ENCODE peak calls at places on chromosome 1, in seven cellular contexts. F is H1, L is GM12892, J is transverse colon, E is sigmoid colon, S is A549, P is ovary. W is an unnamed sample.

GRCh38 chr1:7485086-7485780 is 285.9 kb upstream of the VAMP3 start:
- DNase-seq in F (no peak), L (no peak), J (no peak), E (no peak), S (no peak), P (no peak), W (no peak)

GRCh38 chr1:74245168-74245753 is 10.1 kb downstream of the TNNI3K start:
- DNase-seq in F (peak; percentile 79), L (no peak), J (no peak), E (no peak), S (no peak), P (no peak), W (no peak)

GRCh38 chr1:208242829-208243521 is 1.2 kb downstream of the PLXNA2 start:
- DNase-seq in F (no peak), L (no peak), J (peak; percentile 45), E (peak; percentile 65), S (no peak), P (no peak), W (no peak)

GRCh38 chr1:214078950-214079349 is 91.2 kb downstream of the PROX1 start:
- DNase-seq in F (no peak), L (no peak), J (no peak), E (no peak), S (no peak), P (no peak), W (no peak)

GRCh38 chr1:209162651-209163050 is 420.9 kb upstream of the CAMK1G start:
- DNase-seq in F (no peak), L (no peak), J (no peak), E (no peak), S (no peak), P (no peak), W (no peak)

GRCh38 chr1:31531177-31532000 is 44.9 kb upstream of the TINAGL1 start:
- DNase-seq in F (no peak), L (no peak), J (no peak), E (no peak), S (no peak), P (no peak), W (no peak)

GRCh38 chr1:186849824-186850223 is 21.1 kb downstream of the PLA2G4A start:
- DNase-seq in F (no peak), L (no peak), J (no peak), E (no peak), S (no peak), P (no peak), W (no peak)

GRCh38 chr1:229950908-229951307 is 116.1 kb upstream of the GALNT2 start:
- DNase-seq in F (no peak), L (no peak), J (no peak), E (no peak), S (no peak), P (no peak), W (no peak)

GRCh38 chr1:100736766-100737165 is 17.2 kb downstream of the VCAM1 start:
- DNase-seq in F (no peak), L (no peak), J (no peak), E (no peak), S (no peak), P (no peak), W (no peak)

GRCh38 chr1:205432116-205432515 is 10.3 kb upstream of the LEMD1 start:
- DNase-seq in F (no peak), L (no peak), J (no peak), E (no peak), S (no peak), P (no peak), W (no peak)
- TF ChIP-seq POLR2A in F (no peak), L (no peak), J (no peak), E (no peak), S (no peak), P (no peak), W (no peak)

GRCh38 chr1:248904437-248905216 is 1.4 kb upstream of the PGBD2 start:
- DNase-seq in F (no peak), L (no peak), J (no peak), E (no peak), S (no peak), P (no peak), W (no peak)

GRCh38 chr1:248905662-248905948 is 430 bp upstream of the PGBD2 start:
- DNase-seq in F (no peak), L (no peak), J (no peak), E (no peak), S (no peak), P (no peak), W (no peak)

GRCh38 chr1:248901578-248901977 is 4.5 kb upstream of the PGBD2 start:
- DNase-seq in F (no peak), L (no peak), J (no peak), E (no peak), S (no peak), P (no peak), W (no peak)

GRCh38 chr1:248906741-248907661 is 966 bp downstream of the PGBD2 start:
- DNase-seq in F (no peak), L (no peak), J (no peak), E (no peak), S (no peak), P (no peak), W (no peak)

DNA sequence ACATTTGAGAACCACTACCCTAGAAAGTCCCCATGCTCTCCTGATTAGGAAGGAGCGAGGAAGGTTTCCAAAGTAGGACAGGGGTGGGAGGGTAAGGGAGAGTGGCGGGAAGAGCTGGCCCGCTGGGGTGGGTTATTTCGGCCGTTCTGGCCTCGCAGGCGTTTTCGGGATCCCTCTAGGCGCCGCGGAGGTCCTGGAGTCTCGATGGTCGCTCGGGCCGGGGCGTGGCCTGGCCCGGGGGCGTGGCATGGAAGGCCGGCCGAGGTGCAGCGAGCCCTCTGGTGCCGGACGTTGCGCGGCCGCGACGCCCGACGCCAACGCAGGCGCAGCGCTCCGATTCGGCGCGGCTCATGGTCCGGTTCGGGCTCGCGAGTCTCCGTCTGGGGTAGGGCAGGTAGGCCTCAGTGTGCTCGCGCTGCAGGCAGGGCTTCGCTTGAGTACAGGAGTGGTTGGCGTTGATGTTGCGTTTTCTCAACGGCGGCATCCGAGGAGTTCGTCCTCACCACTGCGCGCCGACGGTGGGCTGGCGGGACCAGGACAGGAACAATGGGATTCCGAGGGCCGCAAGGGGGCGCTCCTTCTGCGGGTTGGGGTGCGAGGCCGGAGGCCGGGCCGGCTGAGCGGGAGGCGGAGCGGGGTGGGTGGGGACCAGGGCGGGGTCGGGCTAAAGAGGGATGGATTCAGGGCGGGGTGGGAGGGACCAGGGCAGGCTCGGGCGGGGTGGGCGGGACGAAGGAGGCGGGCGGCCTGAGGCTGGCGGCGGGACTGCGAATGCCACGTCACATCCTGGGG is at the start of gene PGBD2:
- DNase-seq in F (peak; percentile 81), L (peak; percentile 81), J (peak; percentile 96), E (peak; percentile 95), S (peak; percentile 79), P (peak; percentile 97), W (peak; percentile 85)
- TF ChIP-seq POLR2A in F (peak; percentile 94), L (peak; percentile 94), J (peak; percentile 91), E (no peak), S (peak; percentile 98), P (peak; percentile 93), W (peak; percentile 89)

DNA sequence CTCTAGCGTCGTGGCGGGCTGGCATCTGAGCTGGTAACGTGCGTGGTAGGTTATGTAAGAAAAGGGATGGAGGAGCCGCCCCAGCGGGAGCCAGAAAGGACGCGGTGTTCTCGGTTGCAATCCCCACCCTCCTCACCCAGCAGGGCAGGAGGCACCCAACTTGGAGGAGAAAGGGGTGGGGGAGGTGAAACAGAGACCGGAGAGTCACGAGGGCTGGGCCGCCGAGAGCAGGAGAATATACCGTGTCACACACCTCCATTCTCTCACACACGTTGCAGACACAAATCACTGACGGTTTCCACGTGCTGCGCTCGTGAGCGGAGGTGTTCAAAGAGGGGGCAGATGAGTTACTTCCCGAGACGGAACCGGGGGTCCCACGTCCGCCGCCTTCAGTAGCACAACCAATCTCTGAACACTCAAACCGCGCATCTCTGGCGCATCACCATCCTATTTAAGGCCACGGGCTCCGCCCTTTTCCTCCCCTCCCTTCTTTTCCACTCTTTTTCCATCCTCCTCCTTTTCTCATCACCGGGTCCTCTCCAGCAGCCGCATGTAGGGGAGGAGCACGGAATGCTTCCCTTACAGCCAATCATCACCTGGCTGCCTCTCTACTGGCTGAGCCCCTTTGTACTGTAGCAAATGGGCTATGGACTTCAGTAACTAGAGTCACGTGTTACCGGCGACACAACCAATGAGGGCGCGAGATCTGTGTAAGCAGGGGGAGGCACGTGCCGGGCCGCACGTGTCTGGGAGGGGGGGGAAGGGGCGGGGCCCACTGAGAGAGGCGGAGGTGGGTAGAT is at the start of gene CIART:
- DNase-seq in F (peak; percentile 96), L (peak; percentile 39), J (peak; percentile 82), E (peak; percentile 99), S (peak; percentile 93), P (peak; percentile 92), W (peak; percentile 43)
- TF ChIP-seq POLR2A in F (peak; percentile 85), L (no peak), J (peak; percentile 68), E (peak; percentile 7), S (peak; percentile 33), P (peak; percentile 51), W (no peak)

GRCh38 chr1:179025125-179025974 is at the start of gene FAM20B:
- DNase-seq in F (peak; percentile 82), L (peak; percentile 92), J (peak; percentile 96), E (peak; percentile 97), S (peak; percentile 94), P (peak; percentile 95), W (peak; percentile 93)
- TF ChIP-seq POLR2A in F (no peak), L (no peak), J (peak; percentile 20), E (no peak), S (no peak), P (no peak), W (no peak)

GRCh38 chr1:228197555-228198147 is 10.2 kb upstream of the OBSCN start:
- DNase-seq in F (no peak), L (no peak), J (no peak), E (peak; percentile 19), S (no peak), P (no peak), W (no peak)
- TF ChIP-seq POLR2A in F (no peak), L (no peak), J (no peak), E (no peak), S (no peak), P (no peak), W (no peak)

GRCh38 chr1:40305451-40305850 is 11.6 kb downstream of the COL9A2 start:
- DNase-seq in F (no peak), L (no peak), J (no peak), E (no peak), S (no peak), P (no peak), W (no peak)

GRCh38 chr1:40308036-40308727 is 8.9 kb downstream of the COL9A2 start:
- DNase-seq in F (no peak), L (no peak), J (no peak), E (no peak), S (no peak), P (peak; percentile 38), W (no peak)

GRCh38 chr1:40307186-40307585 is 9.9 kb downstream of the COL9A2 start:
- DNase-seq in F (no peak), L (no peak), J (no peak), E (no peak), S (no peak), P (no peak), W (no peak)

GRCh38 chr1:40305871-40306270 is 11.2 kb downstream of the COL9A2 start:
- DNase-seq in F (no peak), L (no peak), J (no peak), E (no peak), S (no peak), P (no peak), W (no peak)

DNA sequence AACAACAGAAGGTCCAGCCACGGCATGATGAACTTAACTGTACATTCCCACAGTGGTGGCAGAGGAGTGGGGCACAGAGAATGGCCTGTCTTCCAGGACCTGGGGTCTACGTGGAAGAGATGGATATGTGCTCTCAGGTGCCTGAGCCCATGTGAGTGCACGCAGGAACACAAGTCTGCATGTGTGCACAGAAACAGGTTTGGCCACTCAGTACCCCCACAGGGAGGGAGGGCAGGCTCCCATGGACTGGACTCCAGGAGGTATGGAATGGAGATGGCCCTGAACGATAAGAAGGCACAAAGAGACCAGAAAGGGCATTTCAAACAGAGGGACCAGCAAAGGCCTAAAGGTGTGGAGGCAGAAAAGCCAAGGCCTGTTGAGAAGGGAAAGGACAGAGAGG is 10.8 kb downstream of the COL9A2 start:
- DNase-seq in F (no peak), L (no peak), J (no peak), E (no peak), S (no peak), P (no peak), W (no peak)
- TF ChIP-seq POLR2A in F (no peak), L (no peak), J (no peak), E (no peak), S (no peak), P (no peak), W (no peak)